ENCODE peak calls at places on chromosomes 2 and 18, in eight cellular contexts. P is HCT116, W is endothelial cell of umbilical vein, R is transverse colon, X is ovary, E is IMR-90, A is tibial nerve, D is upper lobe of left lung. B is an unnamed sample.

GRCh38 chr2:205216580-205216979 is 465.7 kb upstream of the NRP2 start:
- DNase-seq in P (no peak), W (no peak), R (no peak), X (no peak), E (no peak), A (no peak), D (no peak), B (no peak)

GRCh38 chr2:201558665-201559064 is 84.6 kb downstream of the TMEM237 start:
- DNase-seq in P (no peak), W (no peak), R (no peak), X (no peak), E (no peak), A (no peak), D (no peak), B (no peak)

GRCh38 chr2:61677306-61677705 is 139.2 kb upstream of the XPO1 start:
- DNase-seq in P (no peak), W (no peak), R (no peak), X (no peak), E (no peak), A (no peak), D (no peak), B (no peak)

GRCh38 chr2:150485871-150486538 is 1.5 kb downstream of the RND3 start:
- DNase-seq in P (peak; percentile 73), W (peak; percentile 60), R (peak; percentile 80), X (peak; percentile 51), E (peak; percentile 75), A (peak; percentile 64), D (peak; percentile 63), B (peak; percentile 63)

GRCh38 chr2:149164296-149164695 is 125.8 kb downstream of the LYPD6B start:
- DNase-seq in P (no peak), W (no peak), R (no peak), X (no peak), E (no peak), A (no peak), D (no peak), B (no peak)

GRCh38 chr18:13234528-13234795 is 15.9 kb downstream of the LDLRAD4 start:
- DNase-seq in P (no peak), W (no peak), R (no peak), X (no peak), E (no peak), A (no peak), D (no peak), B (no peak)

GRCh38 chr18:60601249-60601648 is 228.7 kb upstream of the MC4R start:
- DNase-seq in P (no peak), W (no peak), R (no peak), X (no peak), E (no peak), A (no peak), D (no peak), B (no peak)

GRCh38 chr2:240296104-240296406 is 139.4 kb upstream of the GPC1 start:
- DNase-seq in P (no peak), W (no peak), R (no peak), X (no peak), E (no peak), A (no peak), D (no peak), B (no peak)

GRCh38 chr18:12420831-12421421 is 13.2 kb downstream of the PRELID3A start:
- DNase-seq in P (no peak), W (no peak), R (no peak), X (peak; percentile 52), E (no peak), A (no peak), D (no peak), B (peak; percentile 41)

GRCh38 chr2:70936979-70937811 is 1.5 kb downstream of the ATP6V1B1 start:
- DNase-seq in P (no peak), W (no peak), R (no peak), X (no peak), E (no peak), A (no peak), D (no peak), B (no peak)

GRCh38 chr18:24875761-24876160 is 415.3 kb downstream of the HRH4 start:
- DNase-seq in P (no peak), W (no peak), R (no peak), X (no peak), E (no peak), A (no peak), D (no peak), B (no peak)

GRCh38 chr2:176174850-176175728 is 13.4 kb upstream of the HOXD1 start:
- DNase-seq in P (no peak), W (no peak), R (peak; percentile 45), X (peak; percentile 82), E (no peak), A (no peak), D (no peak), B (peak; percentile 77)

GRCh38 chr18:3931013-3931315 is 481.0 kb downstream of the TGIF1 start:
- DNase-seq in P (no peak), W (no peak), R (no peak), X (no peak), E (no peak), A (no peak), D (no peak), B (no peak)

GRCh38 chr2:113986886-113987285 is 97.0 kb downstream of the ACTR3 start:
- DNase-seq in P (no peak), W (no peak), R (no peak), X (no peak), E (no peak), A (no peak), D (no peak), B (no peak)

GRCh38 chr2:3604207-3604877 is 9.4 kb downstream of the COLEC11 start:
- DNase-seq in P (no peak), W (no peak), R (no peak), X (no peak), E (no peak), A (no peak), D (no peak), B (peak; percentile 11)

GRCh38 chr18:75837316-75837715 is 409.8 kb upstream of the SMIM21 start:
- DNase-seq in P (no peak), W (no peak), R (no peak), X (no peak), E (no peak), A (no peak), D (no peak), B (no peak)

GRCh38 chr2:41973871-41974270 is 74.0 kb upstream of the PKDCC start:
- DNase-seq in P (no peak), W (no peak), R (no peak), X (no peak), E (no peak), A (no peak), D (no peak), B (no peak)

GRCh38 chr2:187658952-187659525 is 104.8 kb upstream of the TFPI start:
- DNase-seq in P (peak; percentile 21), W (peak; percentile 30), R (no peak), X (no peak), E (peak; percentile 45), A (no peak), D (no peak), B (no peak)

GRCh38 chr2:6043238-6043637 is 351.1 kb downstream of the SOX11 start:
- DNase-seq in P (no peak), W (no peak), R (no peak), X (no peak), E (no peak), A (no peak), D (no peak), B (no peak)
- H3K9me3 ChIP-seq in P (peaks cover 4% of the 10 kb centered on the region), W (peaks cover 6% of the 10 kb centered on the region), R (no peaks in the 10 kb centered on the region), X (no peaks in the 10 kb centered on the region), E (peaks cover 2% of the 10 kb centered on the region), A (no peaks in the 10 kb centered on the region), D (no peaks in the 10 kb centered on the region), B (no peaks in the 10 kb centered on the region)

GRCh38 chr2:96550787-96551604 is 14.4 kb downstream of the ARID5A start:
- DNase-seq in P (no peak), W (no peak), R (no peak), X (no peak), E (no peak), A (no peak), D (no peak), B (no peak)
- TF ChIP-seq POLR2A in P (no peak), W (no peak), R (no peak), X (no peak), E (no peak), A (no peak), D (no peak), B (no peak)

GRCh38 chr2:217396165-217396564 is 536.3 kb upstream of the TNP1 start:
- DNase-seq in P (no peak), W (no peak), R (no peak), X (no peak), E (peak; percentile 45), A (no peak), D (no peak), B (no peak)

GRCh38 chr2:217398860-217399259 is 539.0 kb upstream of the TNP1 start:
- DNase-seq in P (no peak), W (no peak), R (no peak), X (no peak), E (no peak), A (no peak), D (no peak), B (no peak)

GRCh38 chr2:217394510-217395351 is 534.9 kb upstream of the TNP1 start:
- DNase-seq in P (no peak), W (no peak), R (no peak), X (no peak), E (peak; percentile 41), A (no peak), D (no peak), B (no peak)

GRCh38 chr2:217398101-217398500 is 538.2 kb upstream of the TNP1 start:
- DNase-seq in P (no peak), W (no peak), R (no peak), X (no peak), E (no peak), A (no peak), D (no peak), B (no peak)

DNA sequence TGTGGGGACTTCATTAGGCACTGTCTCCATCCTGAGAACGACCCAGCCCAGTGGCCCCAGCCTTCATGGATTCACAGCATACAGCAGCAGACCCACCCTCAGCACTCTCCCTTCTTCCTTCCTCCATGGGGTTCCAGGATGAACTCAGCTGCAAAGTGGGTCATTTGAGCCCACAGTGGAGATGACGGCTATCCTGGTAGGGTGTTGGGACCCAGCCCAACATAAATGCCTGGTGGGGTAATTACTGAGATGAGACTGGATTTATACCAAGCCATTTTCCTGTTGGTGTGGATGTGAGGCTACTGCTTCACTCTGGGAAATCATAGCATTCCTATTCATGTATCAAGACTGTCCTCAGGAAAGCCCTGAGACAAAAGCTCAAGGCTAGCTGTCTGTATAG is 536.7 kb upstream of the TNP1 start:
- DNase-seq in P (no peak), W (no peak), R (no peak), X (no peak), E (no peak), A (no peak), D (no peak), B (no peak)
- H3K27ac ChIP-seq in P (no peak overlapping the region), W (no peak overlapping the region), R (peak overlapping the region; percentile 41), X (no peak overlapping the region), E (peak overlapping the region; percentile 75), A (no peak overlapping the region), D (no peak overlapping the region), B (no peak overlapping the region)

GRCh38 chr18:73780218-73780617 is 367.4 kb downstream of the FBXO15 start:
- DNase-seq in P (no peak), W (no peak), R (no peak), X (no peak), E (no peak), A (no peak), D (no peak), B (no peak)

GRCh38 chr18:73778052-73778395 is 369.6 kb downstream of the FBXO15 start:
- DNase-seq in P (no peak), W (no peak), R (no peak), X (no peak), E (no peak), A (no peak), D (no peak), B (no peak)

GRCh38 chr18:73777356-73778051 is 370.1 kb downstream of the FBXO15 start:
- DNase-seq in P (no peak), W (no peak), R (no peak), X (no peak), E (no peak), A (no peak), D (no peak), B (no peak)

GRCh38 chr18:73774836-73775509 is 372.7 kb downstream of the FBXO15 start:
- DNase-seq in P (no peak), W (no peak), R (no peak), X (no peak), E (no peak), A (no peak), D (no peak), B (peak; percentile 59)
- H3K9me3 ChIP-seq in P (peaks cover 5% of the 10 kb centered on the region), W (peaks cover 2% of the 10 kb centered on the region), R (no peaks in the 10 kb centered on the region), X (no peaks in the 10 kb centered on the region), E (no peaks in the 10 kb centered on the region), A (no peaks in the 10 kb centered on the region), D (no peaks in the 10 kb centered on the region), B (no peaks in the 10 kb centered on the region)

B was measured in testis.